ENCODE peak calls at places on chromosomes 4 and X, in five cellular contexts. Z, P, U, J and Q are unnamed samples.
A peak's percentile ranks its signal among the peaks of the same experiment; 100 is the strongest.

GRCh38 chrX:102672876-102673275 is 21.6 kb downstream of the GPRASP1 start:
- DNase-seq in Z (peak; percentile 40), P (no peak), U (no peak), J (no peak), Q (no peak)

GRCh38 chrX:151000901-151001301 is 17.8 kb downstream of the HMGB3 start:
- DNase-seq in Z (no peak), P (no peak), U (no peak), J (no peak), Q (no peak)

GRCh38 chrX:36909584-36909983 is 98.6 kb upstream of the FAM47C start:
- DNase-seq in Z (no peak), P (no peak), U (no peak), J (no peak), Q (no peak)

GRCh38 chrX:9456250-9457074 is 8.4 kb upstream of the TBL1X start:
- DNase-seq in Z (no peak), P (no peak), U (no peak), J (no peak), Q (no peak)

GRCh38 chrX:40095588-40096394 is 2.0 kb downstream of the BCOR start:
- DNase-seq in Z (no peak), P (no peak), U (no peak), J (peak; percentile 71), Q (no peak)

GRCh38 chr4:81166431-81166830 is 48.6 kb downstream of the PRKG2 start:
- DNase-seq in Z (no peak), P (no peak), U (no peak), J (no peak), Q (no peak)

GRCh38 chr4:180134116-180134866 is 2108.9 kb upstream of the TENM3 start:
- DNase-seq in Z (no peak), P (no peak), U (no peak), J (peak; percentile 54), Q (no peak)

GRCh38 chrX:10939384-10939783 is 171.7 kb upstream of the HCCS start:
- DNase-seq in Z (peak; percentile 57), P (no peak), U (no peak), J (no peak), Q (no peak)

GRCh38 chr4:126568652-126569580 is 1063.8 kb upstream of the INTU start:
- DNase-seq in Z (no peak), P (no peak), U (no peak), J (no peak), Q (no peak)

GRCh38 chrX:154384284-154384892 is 5.3 kb downstream of the EMD start:
- DNase-seq in Z (no peak), P (peak; percentile 41), U (no peak), J (no peak), Q (no peak)
- TF ChIP-seq CTCF in Z (no peak), P (peak; percentile 49), U (peak; percentile 44), J (peak; percentile 51), Q (peak; percentile 41)

GRCh38 chrX:154918060-154918483 is 31.9 kb downstream of the F8A1 start:
- DNase-seq in Z (peak; percentile 50), P (peak; percentile 63), U (peak; percentile 45), J (peak; percentile 78), Q (peak; percentile 14)
- TF ChIP-seq CTCF in Z (peak; percentile 36), P (peak; percentile 49), U (peak; percentile 71), J (peak; percentile 82), Q (peak; percentile 70)

GRCh38 chrX:49878834-49879655 is at the start of gene USP27X:
- DNase-seq in Z (peak; percentile 86), P (peak; percentile 77), U (peak; percentile 72), J (peak; percentile 88), Q (peak; percentile 55)
- TF ChIP-seq CTCF in Z (peak; percentile 42), P (peak; percentile 33), U (peak; percentile 58), J (peak; percentile 82), Q (peak; percentile 69)

GRCh38 chrX:3136161-3136961 is 95.1 kb downstream of the ARSF start:
- DNase-seq in Z (no peak), P (no peak), U (no peak), J (peak; percentile 61), Q (no peak)
- TF ChIP-seq CTCF in Z (no peak), P (no peak), U (no peak), J (peak; percentile 43), Q (no peak)

GRCh38 chr4:6307891-6308290 is 38.2 kb downstream of the WFS1 start:
- DNase-seq in Z (no peak), P (no peak), U (peak; percentile 59), J (no peak), Q (no peak)

GRCh38 chr4:6306299-6306698 is 36.6 kb downstream of the WFS1 start:
- DNase-seq in Z (no peak), P (no peak), U (no peak), J (no peak), Q (no peak)

GRCh38 chr4:6308890-6309643 is 39.4 kb downstream of the WFS1 start:
- DNase-seq in Z (no peak), P (peak; percentile 31), U (peak; percentile 38), J (peak; percentile 92), Q (peak; percentile 50)

GRCh38 chr4:6307230-6307629 is 37.6 kb downstream of the WFS1 start:
- DNase-seq in Z (no peak), P (no peak), U (peak; percentile 16), J (no peak), Q (no peak)

GRCh38 chr4:6309755-6310154 is 40.1 kb downstream of the WFS1 start:
- DNase-seq in Z (no peak), P (no peak), U (no peak), J (no peak), Q (no peak)
- TF ChIP-seq CTCF in Z (no peak), P (no peak), U (no peak), J (no peak), Q (no peak)

GRCh38 chrX:134025986-134026731 is 40.8 kb upstream of the GPC3 start:
- DNase-seq in Z (no peak), P (no peak), U (no peak), J (peak; percentile 49), Q (no peak)

GRCh38 chrX:134020910-134021309 is 35.5 kb upstream of the GPC3 start:
- DNase-seq in Z (peak; percentile 43), P (no peak), U (no peak), J (no peak), Q (no peak)

GRCh38 chrX:134024686-134025377 is 39.4 kb upstream of the GPC3 start:
- DNase-seq in Z (no peak), P (no peak), U (no peak), J (no peak), Q (no peak)

GRCh38 chrX:134023851-134024281 is 38.5 kb upstream of the GPC3 start:
- DNase-seq in Z (no peak), P (no peak), U (no peak), J (no peak), Q (no peak)

GRCh38 chrX:134026732-134027311 is 41.4 kb upstream of the GPC3 start:
- DNase-seq in Z (peak; percentile 78), P (peak; percentile 37), U (no peak), J (peak; percentile 83), Q (peak; percentile 59)
- TF ChIP-seq CTCF in Z (no peak), P (peak; percentile 42), U (peak; percentile 45), J (peak; percentile 85), Q (peak; percentile 74)

GRCh38 chr4:107823870-107824366 is 814 bp upstream of the SGMS2 start:
- DNase-seq in Z (no peak), P (no peak), U (no peak), J (no peak), Q (no peak)
- TF ChIP-seq CTCF in Z (no peak), P (no peak), U (no peak), J (no peak), Q (no peak)

DNA sequence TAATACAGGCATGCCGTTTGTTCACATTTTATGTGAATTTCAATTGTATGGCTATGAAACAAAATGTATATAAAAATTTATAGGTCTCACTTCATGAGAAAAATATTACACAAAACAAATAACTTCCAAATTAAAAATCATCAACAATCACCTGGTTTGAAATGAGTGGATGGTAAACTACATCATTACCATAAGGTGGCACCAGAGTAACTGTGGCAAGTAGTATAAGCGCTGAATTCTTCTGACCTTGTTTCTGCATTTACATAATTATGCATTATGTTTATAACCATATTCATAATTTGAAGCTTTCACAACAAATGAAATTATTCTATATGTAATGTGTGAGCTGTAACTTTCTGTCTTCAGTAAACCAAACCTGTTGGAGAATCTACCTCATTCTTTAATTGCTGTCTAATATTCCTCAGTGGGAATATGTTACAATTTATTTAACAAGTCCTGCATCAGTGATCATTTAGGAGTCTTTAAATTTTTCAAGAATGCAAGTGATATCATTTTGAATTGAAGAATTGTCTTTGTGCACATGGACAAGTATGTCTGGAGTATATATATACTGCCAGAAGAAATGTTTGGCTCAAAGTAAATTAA is 55.2 kb downstream of the MMRN1 start:
- DNase-seq in Z (no peak), P (no peak), U (no peak), J (no peak), Q (no peak)
- TF ChIP-seq CTCF in Z (peak; percentile 36), P (no peak), U (no peak), J (peak; percentile 82), Q (peak; percentile 44)

GRCh38 chrX:17448188-17448587 is 73.2 kb downstream of the NHS start:
- DNase-seq in Z (no peak), P (no peak), U (no peak), J (no peak), Q (no peak)
- TF ChIP-seq CTCF in Z (no peak), P (no peak), U (no peak), J (no peak), Q (no peak)